ENCODE peak calls at places on chromosomes 12 and 14, in ten cellular contexts. L is CD8-positive, alpha-beta T cell; Q is left lung; H is choroid plexus epithelial cell; F is GM23338; N is bronchial epithelial cell; T is pancreas; C is body of pancreas; U is heart right ventricle; Y is left ventricle myocardium inferior. A is an unnamed sample.

GRCh38 chr14:68662395-68662794 is 130.5 kb downstream of the ZFP36L1 start:
- DNase-seq in F (no peak), T (no peak), Q (no peak), U (no peak), C (peak), H (no peak), N (no peak), L (no peak), Y (no peak), A (no peak)

GRCh38 chr12:93580682-93581081 is 8.2 kb downstream of the SOCS2 start:
- DNase-seq in T (no peak), C (no peak), U (no peak), Y (no peak), H (no peak), Q (no peak), F (no peak), N (no peak), L (no peak), A (no peak)

GRCh38 chr14:73744874-73745529 is 30.8 kb upstream of the PNMA1 start:
- DNase-seq in Y (no peak), T (no peak), L (peak), U (no peak), H (no peak), C (no peak), Q (peak), F (no peak), N (peak), A (no peak)

GRCh38 chr12:65500121-65500846 is 221.8 kb downstream of the MSRB3 start:
- DNase-seq in Y (no peak), N (peak), H (no peak), T (no peak), L (no peak), F (no peak), C (no peak), U (no peak), Q (no peak), A (peak)

GRCh38 chr12:68529466-68529865 is 81.2 kb upstream of the RAP1B start:
- DNase-seq in H (no peak), C (no peak), N (no peak), T (no peak), Y (no peak), Q (no peak), F (no peak), U (no peak), L (no peak), A (no peak)

GRCh38 chr14:21039585-21040369 is 2.4 kb upstream of the RNASE7 start:
- DNase-seq in Q (no peak), F (peak), L (no peak), U (peak), H (peak), Y (no peak), C (peak), N (peak), T (no peak), A (peak)

GRCh38 chr12:32605326-32606095 is 73.6 kb upstream of the DNM1L start:
- DNase-seq in L (no peak), Q (no peak), F (no peak), Y (no peak), H (peak), U (no peak), N (peak), T (no peak), C (no peak), A (no peak)

GRCh38 chr12:15662303-15662980 is 126.7 kb downstream of the EPS8 start:
- DNase-seq in T (no peak), F (no peak), N (peak), L (no peak), H (peak), Y (no peak), Q (no peak), C (no peak), U (no peak), A (peak)

GRCh38 chr12:110937104-110937641 is 16.8 kb upstream of the MYL2 start:
- DNase-seq in Y (peak), C (peak), Q (peak), T (peak), H (peak), U (no peak), F (peak), L (peak), N (peak), A (peak)

GRCh38 chr14:99628832-99629618 is 15.9 kb upstream of the HHIPL1 start:
- DNase-seq in U (peak), L (peak), N (peak), F (peak), H (peak), Q (peak), T (peak), C (peak), Y (peak), A (peak)

GRCh38 chr12:50057896-50058670 is 687 bp downstream of the ASIC1 start:
- DNase-seq in F (no peak), U (no peak), C (no peak), T (no peak), Q (no peak), Y (no peak), H (no peak), L (no peak), N (no peak), A (no peak)

GRCh38 chr12:80593766-80594165 is 113.7 kb upstream of the MYF6 start:
- DNase-seq in T (no peak), F (peak), N (no peak), H (peak), Y (no peak), U (no peak), Q (no peak), L (no peak), C (no peak), A (peak)

GRCh38 chr14:68172664-68173063 is 353.1 kb downstream of the RAD51B start:
- DNase-seq in C (no peak), U (no peak), Y (no peak), Q (no peak), F (no peak), N (peak), T (no peak), H (no peak), L (no peak), A (no peak)

GRCh38 chr12:14960548-14961465 is 594 bp downstream of the ARHGDIB start:
- DNase-seq in C (no peak), Y (peak), U (peak), T (no peak), L (peak), F (peak), Q (no peak), H (peak), N (peak), A (peak)

GRCh38 chr12:93883436-93884154 is 206.4 kb downstream of the CRADD start:
- DNase-seq in L (no peak), C (no peak), T (no peak), F (no peak), Y (no peak), N (peak), U (no peak), Q (no peak), H (peak), A (peak)

GRCh38 chr14:105144231-105144665 is 24.3 kb downstream of the JAG2 start:
- DNase-seq in Y (no peak), H (no peak), C (no peak), Q (peak), N (no peak), F (no peak), L (no peak), U (no peak), T (no peak), A (no peak)

GRCh38 chr12:42130670-42131402 is 13.8 kb downstream of the GXYLT1 start:
- DNase-seq in L (no peak), U (no peak), H (peak), Y (no peak), Q (no peak), C (no peak), T (no peak), F (no peak), N (peak), A (peak)

GRCh38 chr12:32419520-32419960 is 20.2 kb downstream of the FGD4 start:
- DNase-seq in N (no peak), Y (no peak), T (no peak), Q (peak), C (no peak), H (peak), U (no peak), F (no peak), L (no peak), A (peak)

GRCh38 chr14:96583605-96584041 is 81.4 kb downstream of the PAPOLA start:
- DNase-seq in N (no peak), T (no peak), H (no peak), F (no peak), Y (no peak), C (no peak), U (no peak), L (no peak), Q (no peak), A (no peak)

GRCh38 chr12:19186722-19187661 is 57.5 kb downstream of the PLEKHA5 start:
- DNase-seq in T (no peak), L (no peak), H (peak), F (peak), U (no peak), N (peak), C (no peak), Y (no peak), Q (no peak), A (peak)

GRCh38 chr14:69038449-69039286 is 59.6 kb upstream of the ACTN1 start:
- DNase-seq in Y (no peak), L (no peak), C (no peak), H (peak), U (peak), F (no peak), Q (no peak), T (no peak), N (no peak), A (peak)

GRCh38 chr12:85765443-85765842 is 70.8 kb downstream of the RASSF9 start:
- DNase-seq in Y (no peak), Q (no peak), F (no peak), T (no peak), L (no peak), H (no peak), C (no peak), N (peak), U (no peak), A (no peak)

GRCh38 chr14:32077081-32078029 is at the start of gene ARHGAP5:
- DNase-seq in Q (no peak), Y (no peak), L (peak), U (peak), C (no peak), T (peak), N (no peak), F (peak), H (peak), A (peak)

GRCh38 chr12:106917503-106917902 is 38.2 kb upstream of the TMEM263 start:
- DNase-seq in U (no peak), N (no peak), T (no peak), F (no peak), Y (no peak), Q (no peak), L (no peak), H (no peak), C (no peak), A (peak)

GRCh38 chr14:69318241-69318640 is 58.3 kb downstream of the GALNT16 start:
- DNase-seq in T (peak), U (no peak), H (no peak), C (no peak), L (no peak), N (no peak), Q (no peak), Y (no peak), F (no peak), A (no peak)

DNA sequence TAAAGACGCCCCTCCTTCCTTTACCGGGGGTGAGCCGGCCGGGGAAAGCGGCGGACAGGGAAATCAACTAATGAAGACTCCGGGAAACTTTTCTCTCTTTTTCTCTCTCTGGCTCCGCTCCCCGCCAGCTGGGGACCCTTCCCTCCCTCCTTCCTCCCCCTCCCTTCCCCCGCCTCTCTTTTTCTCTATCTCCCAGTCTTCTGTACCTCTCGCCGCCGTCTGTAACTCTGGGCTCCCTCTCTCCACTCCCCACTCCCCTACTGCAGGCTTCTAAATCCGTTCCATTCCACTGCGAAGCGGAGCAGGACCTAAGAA is 6.9 kb upstream of the HOXC11 start:
- DNase-seq in F (peak), L (no peak), H (no peak), U (no peak), T (no peak), Q (no peak), C (no peak), Y (no peak), N (no peak), A (no peak)
- H3K4me3 ChIP-seq in F (peak), L (no peak), H (no peak), U (no peak), T (no peak), Q (no peak), C (no peak), Y (no peak), N (no peak), A (no peak)

DNA sequence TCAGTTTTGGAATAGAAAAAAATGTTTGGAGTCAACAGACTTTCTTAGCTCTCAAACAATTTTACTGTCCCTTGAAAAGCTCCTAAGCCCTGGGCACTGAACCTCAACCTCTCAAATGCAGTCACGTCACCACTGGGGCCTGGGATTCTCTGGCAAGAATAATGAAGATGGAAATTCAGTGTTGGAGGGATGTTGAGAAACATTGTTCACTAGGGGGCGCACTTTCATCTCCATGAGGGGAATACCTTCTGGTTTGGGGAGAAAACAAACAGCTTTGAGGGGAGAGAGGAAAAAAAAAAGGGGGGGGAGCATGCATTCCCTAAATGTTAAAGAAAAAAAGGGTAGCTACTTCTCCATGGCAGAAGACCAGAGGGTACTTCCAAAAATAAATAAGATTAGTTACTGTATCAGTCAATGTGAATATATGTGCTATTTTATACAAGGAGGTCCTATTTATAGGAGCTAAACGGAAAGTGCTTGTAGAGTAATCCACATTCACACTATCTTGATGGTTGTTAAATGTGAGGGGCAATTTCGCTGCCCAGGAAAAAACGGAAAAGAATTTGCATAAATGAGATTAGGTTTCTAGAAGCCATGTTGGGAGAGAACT is 5.8 kb upstream of the TBPL2 start:
- DNase-seq in F (peak), T (no peak), N (peak), Q (no peak), H (peak), L (peak), C (peak), Y (no peak), U (peak), A (peak)
- TF ChIP-seq CTCF in F (peak), T (peak), N (peak), Q (peak), H (peak), L (peak), C (peak), Y (peak), U (peak), A (peak)

GRCh38 chr12:115838952-115839351 is 438.5 kb downstream of the MED13L start:
- DNase-seq in C (no peak), H (no peak), Y (no peak), L (no peak), Q (no peak), F (no peak), N (no peak), U (no peak), T (no peak), A (no peak)

GRCh38 chr12:115837220-115837619 is 440.3 kb downstream of the MED13L start:
- DNase-seq in Y (no peak), N (no peak), T (no peak), Q (no peak), U (no peak), L (no peak), C (no peak), F (no peak), H (no peak), A (no peak)

GRCh38 chr12:115835445-115835844 is 442.0 kb downstream of the MED13L start:
- DNase-seq in H (no peak), C (no peak), Y (no peak), T (no peak), N (no peak), F (no peak), Q (no peak), U (no peak), L (no peak), A (no peak)

GRCh38 chr12:115840159-115840558 is 437.3 kb downstream of the MED13L start:
- DNase-seq in C (no peak), Q (no peak), U (no peak), N (no peak), H (no peak), L (no peak), F (no peak), T (no peak), Y (no peak), A (no peak)
- H3K4me3 ChIP-seq in C (no peak), Q (no peak), U (no peak), N (no peak), H (no peak), L (no peak), F (no peak), T (no peak), Y (no peak), A (no peak)

DNA sequence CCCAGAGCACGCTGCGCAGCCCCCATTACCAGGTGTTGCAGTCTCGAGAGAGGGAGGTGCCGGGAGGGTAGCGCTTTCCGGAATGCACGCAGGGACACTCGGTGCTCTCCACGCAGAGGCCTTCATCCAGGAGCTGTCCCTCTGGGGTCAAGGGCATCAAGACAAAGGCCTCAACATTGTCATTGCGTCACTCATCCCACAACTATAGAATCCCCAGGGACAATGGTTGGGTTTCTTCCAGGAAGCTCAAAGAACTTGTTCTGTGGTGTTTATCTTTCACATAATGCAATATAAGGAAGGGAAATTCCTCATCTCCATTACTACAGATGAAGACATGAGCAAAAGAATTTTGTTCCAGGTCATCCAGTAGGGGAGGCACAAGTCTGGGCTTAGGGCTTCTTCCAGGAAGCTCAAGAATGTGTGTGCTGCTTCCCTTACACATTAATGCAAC is 52.1 kb downstream of the VWF start:
- DNase-seq in C (no peak), T (no peak), Y (no peak), N (peak), U (peak), H (peak), L (no peak), Q (no peak), F (no peak), A (peak)
- TF ChIP-seq CTCF in C (no peak), T (no peak), Y (peak), N (peak), U (no peak), H (peak), L (no peak), Q (no peak), F (no peak), A (peak)

DNA sequence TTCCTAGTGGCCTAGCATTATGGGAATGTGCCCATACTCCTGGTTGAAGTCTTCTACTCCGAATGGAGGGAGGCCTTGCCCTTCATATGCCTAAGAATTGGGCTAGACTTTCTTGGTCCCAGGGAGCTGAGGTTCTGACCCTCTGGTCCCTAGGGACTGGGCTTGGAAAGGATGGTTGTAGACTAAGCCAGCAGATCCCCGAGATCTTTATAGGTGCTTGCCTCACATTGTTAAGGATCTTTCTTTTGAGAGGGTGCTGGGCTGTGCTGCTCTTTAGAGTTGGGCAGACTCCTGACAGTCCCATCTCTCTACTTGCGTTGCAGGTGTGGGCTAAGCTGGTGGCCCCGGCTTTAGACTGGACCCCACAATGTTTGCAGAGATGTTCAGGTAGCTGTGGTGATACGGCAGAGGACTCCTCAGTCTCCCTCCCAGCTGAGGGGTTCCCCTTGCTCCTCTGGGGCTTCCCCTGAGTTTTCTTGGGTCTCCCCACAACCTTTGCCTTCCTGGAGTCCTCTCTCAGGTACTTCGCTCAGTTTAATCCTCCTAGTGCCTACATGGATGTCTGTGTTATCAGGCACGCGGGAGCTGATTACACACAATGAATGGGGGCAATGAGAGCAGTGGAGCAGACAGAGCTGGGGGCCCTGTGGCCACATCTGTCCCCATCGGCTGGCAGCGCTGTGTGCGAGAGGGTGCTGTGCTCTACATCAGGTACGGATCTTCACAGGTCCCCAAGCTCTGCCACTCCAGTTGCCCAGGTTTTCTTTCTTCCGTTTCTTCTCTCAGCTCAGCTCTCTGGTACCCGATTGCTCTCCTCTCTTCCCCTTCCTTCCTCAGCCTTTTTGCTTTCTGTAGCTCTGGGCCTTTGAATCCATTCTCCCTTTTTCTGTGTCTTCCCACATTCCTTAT is 1.3 kb downstream of the MBD6 start:
- DNase-seq in Y (no peak), N (no peak), T (peak), Q (no peak), H (no peak), L (peak), F (no peak), U (no peak), C (no peak), A (no peak)
- H3K4me3 ChIP-seq in Y (peak), N (peak), T (peak), Q (peak), H (peak), L (peak), F (peak), U (peak), C (no peak), A (peak)

DNA sequence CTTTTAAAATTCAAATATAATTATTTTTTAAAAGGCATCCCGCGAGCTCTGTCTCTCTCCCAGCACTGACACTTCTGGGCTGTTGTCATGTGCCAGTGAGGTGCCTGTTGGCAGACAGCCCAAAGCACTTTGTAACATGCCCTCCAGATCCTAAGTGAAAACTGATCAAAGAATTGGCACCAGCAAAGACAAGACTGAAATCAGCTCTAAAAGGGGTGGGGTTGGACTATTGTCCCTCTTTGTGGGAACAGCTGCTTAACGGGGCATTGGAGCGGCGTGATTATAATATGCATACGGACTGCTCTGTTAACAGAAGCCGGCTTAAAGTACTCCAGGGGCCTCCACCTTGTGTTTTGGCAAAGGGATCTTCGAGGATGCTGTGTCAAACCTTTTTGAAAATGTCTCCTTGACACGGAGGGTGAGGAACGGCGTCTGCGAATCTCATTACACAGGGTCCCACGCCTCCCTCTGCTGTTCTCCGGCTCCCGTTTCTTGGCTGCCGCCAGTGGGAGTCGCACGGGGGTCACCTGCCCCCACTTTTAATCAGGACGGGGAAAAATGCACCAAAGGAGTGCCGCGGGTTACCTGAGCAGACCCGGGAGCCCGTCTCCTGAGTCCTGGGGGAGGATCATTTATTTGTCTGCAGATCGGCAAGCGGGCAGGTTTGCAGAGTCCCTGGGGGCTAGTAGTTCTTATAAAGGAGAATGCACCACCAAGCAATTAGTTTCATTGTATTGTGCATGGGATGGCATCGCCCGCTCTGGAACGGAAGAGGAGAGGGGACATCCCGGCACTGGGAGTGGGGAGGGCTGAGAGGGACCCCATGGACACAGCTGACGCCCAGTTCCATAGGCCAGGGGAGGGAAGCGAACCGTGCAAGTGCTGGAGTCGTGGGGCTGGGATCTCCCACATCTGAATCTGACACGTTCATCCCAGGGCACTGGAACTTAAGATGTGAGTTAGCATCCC is 44.3 kb downstream of the SPRING1 start:
- DNase-seq in U (no peak), H (no peak), T (no peak), Q (no peak), F (peak), L (no peak), Y (no peak), N (peak), C (peak), A (no peak)
- TF ChIP-seq CTCF in U (no peak), H (no peak), T (no peak), Q (no peak), F (no peak), L (no peak), Y (no peak), N (no peak), C (no peak), A (no peak)

GRCh38 chr14:49898485-49898884 is 5.6 kb downstream of the ARF6 start:
- DNase-seq in C (no peak), F (no peak), L (no peak), H (no peak), N (no peak), T (no peak), Y (no peak), Q (no peak), U (no peak), A (no peak)
- H3K4me3 ChIP-seq in C (no peak), F (no peak), L (peak), H (no peak), N (no peak), T (no peak), Y (no peak), Q (no peak), U (no peak), A (no peak)

A was measured in fibroblast of pulmonary artery.